ENCODE peak calls at places on chromosomes 4 and X, in eight cellular contexts. G, N, Q, H, C, O, E and L are unnamed samples. For H3K27me3, the result is how much of the 10 kb centered on the place peaks cover.

GRCh38 chr4:162265802-162266201 is 102.0 kb upstream of the FSTL5 start:
- DNase-seq in G (no peak), N (no peak), Q (no peak), H (no peak), C (no peak), O (no peak), E (no peak), L (no peak)

GRCh38 chrX:48531359-48531954 is 8.1 kb upstream of the TBC1D25 start:
- DNase-seq in G (no peak), N (no peak), Q (no peak), H (no peak), C (no peak), O (no peak), E (peak), L (no peak)

GRCh38 chr4:147351083-147351787 is 129.7 kb upstream of the EDNRA start:
- DNase-seq in G (no peak), N (no peak), Q (no peak), H (no peak), C (no peak), O (no peak), E (no peak), L (no peak)

GRCh38 chr4:80077639-80078038 is 4.6 kb upstream of the ANTXR2 start:
- DNase-seq in G (no peak), N (no peak), Q (no peak), H (no peak), C (no peak), O (no peak), E (no peak), L (no peak)

GRCh38 chrX:78357342-78358055 is 30.1 kb upstream of the CYSLTR1 start:
- DNase-seq in G (no peak), N (no peak), Q (no peak), H (no peak), C (no peak), O (no peak), E (no peak), L (no peak)

GRCh38 chr4:19178835-19179234 is 1072.9 kb upstream of the SLIT2 start:
- DNase-seq in G (no peak), N (peak), Q (no peak), H (no peak), C (no peak), O (no peak), E (no peak), L (no peak)

GRCh38 chr4:72112514-72113156 is 80.8 kb downstream of the NPFFR2 start:
- DNase-seq in G (peak), N (no peak), Q (no peak), H (no peak), C (peak), O (no peak), E (peak), L (no peak)

GRCh38 chr4:7263166-7263565 is 70.8 kb downstream of the SORCS2 start:
- DNase-seq in G (no peak), N (no peak), Q (no peak), H (no peak), C (no peak), O (no peak), E (no peak), L (no peak)

GRCh38 chr4:89807441-89808140 is 29.4 kb downstream of the SNCA start:
- DNase-seq in G (no peak), N (no peak), Q (no peak), H (no peak), C (no peak), O (no peak), E (no peak), L (no peak)

GRCh38 chrX:82961129-82961528 is 547.0 kb upstream of the POU3F4 start:
- DNase-seq in G (no peak), N (no peak), Q (no peak), H (no peak), C (no peak), O (no peak), E (no peak), L (no peak)

GRCh38 chrX:3442685-3443084 is 96.2 kb upstream of the MXRA5 start:
- DNase-seq in G (no peak), N (peak), Q (no peak), H (no peak), C (no peak), O (no peak), E (no peak), L (no peak)

GRCh38 chrX:21708116-21708515 is 49.8 kb downstream of the SMPX start:
- DNase-seq in G (no peak), N (no peak), Q (no peak), H (no peak), C (no peak), O (no peak), E (no peak), L (no peak)

GRCh38 chr4:186789671-186790070 is 66.0 kb upstream of the FAT1 start:
- DNase-seq in G (no peak), N (no peak), Q (no peak), H (no peak), C (no peak), O (no peak), E (no peak), L (no peak)

GRCh38 chr4:41611124-41611838 is 73.3 kb downstream of the LIMCH1 start:
- DNase-seq in G (no peak), N (no peak), Q (no peak), H (no peak), C (no peak), O (no peak), E (no peak), L (no peak)

GRCh38 chrX:129540725-129541184 is 696 bp downstream of the OCRL start:
- DNase-seq in G (peak), N (no peak), Q (peak), H (peak), C (peak), O (peak), E (peak), L (peak)

GRCh38 chr4:24662065-24662464 is 77.7 kb upstream of the DHX15 start:
- DNase-seq in G (no peak), N (no peak), Q (no peak), H (no peak), C (no peak), O (no peak), E (no peak), L (no peak)

GRCh38 chr4:76354517-76355473 is 48.3 kb downstream of the STBD1 start:
- DNase-seq in G (no peak), N (no peak), Q (no peak), H (no peak), C (no peak), O (no peak), E (no peak), L (peak)

GRCh38 chr4:77595361-77595973 is 10.2 kb upstream of the CXCL13 start:
- DNase-seq in G (no peak), N (no peak), Q (no peak), H (no peak), C (no peak), O (no peak), E (no peak), L (no peak)

GRCh38 chr4:176011523-176011922 is 54.1 kb upstream of the WDR17 start:
- DNase-seq in G (no peak), N (no peak), Q (no peak), H (no peak), C (no peak), O (no peak), E (no peak), L (no peak)

GRCh38 chrX:134544614-134545255 is 84.8 kb downstream of the HPRT1 start:
- DNase-seq in G (peak), N (peak), Q (no peak), H (no peak), C (no peak), O (peak), E (no peak), L (peak)

GRCh38 chrX:154541896-154542722 is 4.5 kb downstream of the G6PD start:
- DNase-seq in G (peak), N (peak), Q (peak), H (peak), C (peak), O (no peak), E (peak), L (peak)

GRCh38 chr4:20622701-20623100 is 77.6 kb upstream of the PACRGL start:
- DNase-seq in G (no peak), N (no peak), Q (no peak), H (no peak), C (no peak), O (no peak), E (no peak), L (no peak)

GRCh38 chrX:119654112-119654531 is 38.8 kb downstream of the SEPTIN6 start:
- DNase-seq in G (peak), N (peak), Q (no peak), H (peak), C (no peak), O (no peak), E (no peak), L (no peak)

GRCh38 chr4:108906006-108906405 is 143.2 kb upstream of the ETNPPL start:
- DNase-seq in G (no peak), N (no peak), Q (no peak), H (no peak), C (no peak), O (no peak), E (no peak), L (no peak)

GRCh38 chr4:108900018-108900417 is 137.2 kb upstream of the ETNPPL start:
- DNase-seq in G (no peak), N (no peak), Q (no peak), H (no peak), C (no peak), O (no peak), E (no peak), L (no peak)

GRCh38 chr4:108903464-108904221 is 140.8 kb upstream of the ETNPPL start:
- DNase-seq in G (no peak), N (no peak), Q (no peak), H (no peak), C (no peak), O (no peak), E (no peak), L (no peak)

GRCh38 chr4:108902769-108903168 is 139.9 kb upstream of the ETNPPL start:
- DNase-seq in G (no peak), N (no peak), Q (no peak), H (no peak), C (no peak), O (no peak), E (no peak), L (no peak)

DNA sequence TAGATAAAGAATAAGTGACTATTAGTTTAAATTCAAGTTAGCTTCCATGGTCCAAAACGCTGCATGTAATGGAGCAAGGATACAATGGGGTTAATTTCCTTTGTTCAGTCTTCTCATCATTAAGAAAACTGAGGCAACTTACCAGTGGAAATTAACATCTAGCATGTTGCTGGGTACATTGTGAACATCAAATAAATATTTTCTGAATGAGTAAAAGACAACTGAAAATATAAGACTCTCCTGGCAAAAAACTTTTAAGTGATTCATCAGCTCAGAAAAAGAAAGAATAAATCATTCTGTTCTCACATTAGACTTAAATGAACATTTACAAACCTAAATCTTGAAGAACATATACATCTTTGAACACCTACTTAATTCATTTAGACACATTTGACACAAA is 138.4 kb upstream of the ETNPPL start:
- DNase-seq in G (no peak), N (no peak), Q (no peak), H (no peak), C (no peak), O (no peak), E (no peak), L (no peak)
- H3K27me3 ChIP-seq in G (under half), N (under half), Q (under half), H (under half), C (under half), O (under half), E (under half), L (under half)

GRCh38 chrX:47201545-47201944 is 7.9 kb downstream of the UBA1 start:
- DNase-seq in G (no peak), N (no peak), Q (no peak), H (no peak), C (no peak), O (no peak), E (no peak), L (no peak)

GRCh38 chrX:47199286-47199685 is 5.7 kb downstream of the UBA1 start:
- DNase-seq in G (no peak), N (no peak), Q (no peak), H (no peak), C (no peak), O (no peak), E (no peak), L (no peak)

GRCh38 chrX:47202316-47202715 is 8.7 kb downstream of the UBA1 start:
- DNase-seq in G (no peak), N (no peak), Q (no peak), H (no peak), C (no peak), O (no peak), E (no peak), L (no peak)

GRCh38 chrX:47198687-47199080 is 5.1 kb downstream of the UBA1 start:
- DNase-seq in G (no peak), N (no peak), Q (no peak), H (no peak), C (no peak), O (no peak), E (no peak), L (no peak)

GRCh38 chrX:47200385-47201150 is 6.9 kb downstream of the UBA1 start:
- DNase-seq in G (no peak), N (peak), Q (no peak), H (no peak), C (peak), O (no peak), E (no peak), L (peak)
- TF ChIP-seq CTCF in G (no peak), N (no peak), Q (no peak), H (no peak), C (peak), O (peak), E (no peak), L (no peak)

DNA sequence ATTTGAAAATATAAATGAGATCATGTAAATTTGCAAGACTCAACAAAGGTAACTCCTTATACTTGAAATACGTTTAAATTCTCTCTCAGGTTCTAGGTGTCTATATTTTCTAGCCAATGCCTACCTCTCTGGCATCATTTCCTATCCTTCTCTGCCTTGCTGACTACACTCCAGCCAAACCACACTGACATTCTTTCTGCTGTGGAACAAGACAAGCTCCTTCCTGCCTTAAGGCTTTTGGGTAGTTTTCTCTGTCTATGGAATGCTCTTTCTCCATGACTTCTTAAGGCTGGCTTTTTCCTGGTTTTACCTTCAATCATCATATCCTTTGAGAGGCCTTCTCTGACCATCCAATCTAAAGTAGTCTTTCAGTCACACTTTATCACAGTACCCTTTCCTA is 201.0 kb downstream of the SPRY1 start:
- DNase-seq in G (no peak), N (no peak), Q (no peak), H (no peak), C (no peak), O (no peak), E (no peak), L (no peak)
- TF ChIP-seq POLR2A in G (no peak), N (no peak), Q (no peak), H (no peak), C (no peak), O (no peak), E (no peak), L (no peak)

GRCh38 chr4:8847331-8847730 is 24.3 kb downstream of the HMX1 start:
- DNase-seq in G (no peak), N (peak), Q (peak), H (no peak), C (no peak), O (peak), E (no peak), L (peak)
- H3K27me3 ChIP-seq in G (under half), N (under half), Q (under half), H (under half), C (under half), O (under half), E (under half), L (under half)

GRCh38 chr4:665751-666435 is 8.2 kb downstream of the ATP5ME start:
- DNase-seq in G (no peak), N (peak), Q (no peak), H (no peak), C (no peak), O (no peak), E (no peak), L (no peak)
- TF ChIP-seq CTCF in G (no peak), N (no peak), Q (no peak), H (no peak), C (no peak), O (no peak), E (no peak), L (no peak)

DNA sequence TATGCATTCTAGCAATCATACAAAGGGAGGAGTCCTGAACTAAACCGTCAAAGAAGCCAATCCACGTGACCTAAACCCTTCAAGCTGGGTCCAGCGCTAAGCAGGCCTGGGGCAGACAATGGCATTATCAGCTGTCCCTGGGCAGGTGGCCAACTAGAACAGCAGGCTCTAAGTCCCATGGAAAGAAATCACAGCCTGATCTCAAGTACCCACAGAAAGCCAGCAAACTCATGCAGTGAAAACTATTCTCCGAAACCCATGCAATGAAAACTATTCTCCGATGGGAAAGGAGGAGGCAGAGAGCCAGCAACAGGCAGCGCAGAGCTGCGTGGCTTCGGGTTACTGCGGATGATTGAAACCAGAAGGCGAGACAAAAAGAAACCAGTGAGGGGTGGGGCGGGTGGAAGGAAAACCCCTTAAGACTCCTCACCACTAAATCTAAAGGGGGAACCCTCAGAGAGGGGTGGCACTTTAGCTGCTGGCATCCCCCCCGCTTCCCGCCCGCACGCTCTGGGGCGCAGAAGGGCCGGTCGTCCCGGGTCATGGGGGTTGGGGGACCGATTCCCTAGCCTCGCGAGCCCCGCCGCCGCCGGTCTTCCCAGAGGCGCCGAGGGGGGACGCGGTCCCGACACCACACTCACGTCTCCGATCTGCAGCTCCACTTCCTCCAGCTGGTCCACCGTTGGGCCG is 567 bp downstream of the C4orf46 start:
- DNase-seq in G (peak), N (peak), Q (peak), H (peak), C (peak), O (peak), E (peak), L (peak)
- TF ChIP-seq POLR2A in G (no peak), N (no peak), Q (no peak), H (no peak), C (no peak), O (no peak), E (no peak), L (no peak)

GRCh38 chr4:54657194-54657555 is 582 bp upstream of the KIT start:
- DNase-seq in G (no peak), N (no peak), Q (no peak), H (no peak), C (no peak), O (no peak), E (no peak), L (no peak)
- H3K27me3 ChIP-seq in G (under half), N (under half), Q (under half), H (under half), C (half or more), O (under half), E (under half), L (half or more)

DNA sequence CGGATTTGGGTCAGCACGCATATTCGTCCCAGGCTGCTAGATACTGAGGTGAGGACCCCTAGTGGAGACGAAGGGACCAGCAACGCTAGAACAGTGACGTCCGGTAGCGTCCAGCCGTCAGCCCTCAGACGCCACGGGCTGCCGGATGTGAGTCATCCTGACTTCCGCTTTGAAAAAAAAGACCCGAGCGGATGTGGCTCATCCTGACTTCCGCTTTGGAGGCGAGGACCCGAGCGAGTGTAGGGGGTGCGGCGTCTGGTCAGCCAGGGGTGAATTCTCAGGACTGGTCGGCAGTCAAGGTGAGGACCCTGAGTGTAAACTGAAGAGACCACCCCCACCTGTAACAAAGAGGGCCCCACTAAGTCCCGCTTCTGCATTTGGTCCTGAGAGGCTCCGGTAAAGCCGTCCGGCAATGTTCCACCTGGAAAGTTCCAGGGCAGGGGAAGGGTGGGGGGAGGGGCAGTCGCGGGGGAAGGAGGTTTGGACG is at the start of gene MAGEB2:
- DNase-seq in G (no peak), N (no peak), Q (no peak), H (no peak), C (no peak), O (no peak), E (peak), L (no peak)
- TF ChIP-seq CTCF in G (no peak), N (no peak), Q (no peak), H (no peak), C (no peak), O (no peak), E (peak), L (no peak)

DNA sequence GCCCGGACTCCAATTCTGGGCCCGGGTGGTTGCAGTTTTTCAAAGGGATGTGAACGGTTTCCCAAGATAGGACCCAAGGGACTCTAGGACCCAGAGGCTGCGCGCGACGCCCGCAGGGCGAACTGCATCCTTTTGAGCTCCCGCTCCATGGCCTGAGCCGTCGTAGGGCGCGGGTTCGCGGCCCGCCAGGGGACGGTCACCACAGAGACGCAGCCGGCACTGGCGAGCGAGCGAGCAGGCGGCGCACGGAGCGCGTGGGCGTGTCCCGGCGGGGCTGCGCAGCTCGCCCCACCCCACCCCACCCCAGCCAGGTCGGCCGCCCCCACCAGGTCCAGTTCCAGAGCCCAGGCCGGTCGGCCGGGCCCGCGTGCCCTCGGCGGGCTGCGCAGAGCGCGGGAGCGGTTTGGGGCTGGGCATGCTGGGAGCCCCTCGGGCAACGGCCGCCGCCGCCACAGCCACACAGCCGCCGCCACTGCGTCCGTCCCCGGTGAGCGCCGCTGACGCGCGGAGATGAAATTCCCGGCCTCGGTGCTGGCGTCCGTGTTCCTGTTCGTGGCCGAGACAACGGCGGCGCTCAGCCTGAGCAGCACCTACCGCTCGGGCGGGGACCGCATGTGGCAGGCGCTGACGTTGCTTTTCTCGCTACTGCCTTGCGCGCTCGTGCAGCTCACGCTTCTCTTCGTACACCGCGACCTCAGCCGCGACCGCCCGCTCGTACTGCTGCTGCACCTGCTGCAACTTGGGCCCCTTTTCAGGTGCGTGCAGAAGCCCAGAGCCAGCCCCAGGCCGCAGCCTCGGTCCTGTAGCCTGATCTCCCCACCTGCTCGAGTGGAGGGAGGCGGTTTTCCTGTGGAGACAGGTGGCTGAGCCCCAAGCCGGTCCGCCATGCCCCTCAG is at the start of gene XK:
- DNase-seq in G (peak), N (peak), Q (peak), H (peak), C (no peak), O (peak), E (peak), L (peak)
- TF ChIP-seq POLR2A in G (peak), N (no peak), Q (no peak), H (no peak), C (no peak), O (peak), E (peak), L (peak)